ENCODE peak calls at places on chromosomes 5 and 9, in ten cellular contexts. G is anterior cingulate cortex; B is epithelial cell of esophagus; F is MCF 10A; A is effector memory CD8-positive, alpha-beta T cell; U is mesendoderm; K is Kasumi-1; L is T-helper 2 cell; E is right lobe of liver; Z is heart right ventricle. X is an unnamed sample.
A peak's percentile ranks its signal among the peaks of the same experiment; 100 is the strongest.

GRCh38 chr9:128310461-128310860 is 11.8 kb downstream of the TRUB2 start:
- DNase-seq in Z (peak; percentile 53), F (no peak), G (no peak), E (peak; percentile 82), L (no peak), K (no peak), U (no peak), A (no peak), B (no peak), X (no peak)

GRCh38 chr5:134465856-134466240 is 54.2 kb upstream of the CDKN2AIPNL start:
- DNase-seq in B (peak; percentile 86), U (peak; percentile 94), F (peak; percentile 97), K (peak; percentile 64), G (peak; percentile 59), A (peak; percentile 33), E (peak; percentile 93), L (peak; percentile 38), Z (peak; percentile 93), X (peak; percentile 31)

GRCh38 chr5:59357421-59357977 is 536.0 kb downstream of the PDE4D start:
- DNase-seq in F (no peak), Z (peak; percentile 14), G (no peak), L (no peak), B (no peak), E (no peak), K (no peak), A (no peak), U (peak; percentile 93), X (no peak)

GRCh38 chr9:69573666-69574456 is 98.3 kb downstream of the APBA1 start:
- DNase-seq in G (no peak), A (no peak), K (no peak), F (no peak), Z (no peak), E (no peak), B (peak; percentile 70), U (no peak), L (no peak), X (no peak)

GRCh38 chr5:76493190-76493837 is 90.2 kb downstream of the IQGAP2 start:
- DNase-seq in E (no peak), G (no peak), U (no peak), K (no peak), A (no peak), B (no peak), Z (no peak), L (no peak), F (no peak), X (no peak)

GRCh38 chr5:113488645-113489184 is 462 bp upstream of the MCC start:
- DNase-seq in U (no peak), E (no peak), F (peak; percentile 61), A (no peak), K (no peak), B (peak; percentile 57), Z (no peak), G (no peak), L (no peak), X (no peak)

GRCh38 chr5:33834334-33834733 is 57.5 kb downstream of the ADAMTS12 start:
- DNase-seq in K (no peak), L (no peak), F (no peak), Z (no peak), U (peak; percentile 25), E (no peak), A (no peak), B (no peak), G (no peak), X (no peak)

GRCh38 chr5:172903790-172904189 is 55.4 kb upstream of the RPL26L1 start:
- DNase-seq in G (no peak), E (no peak), A (no peak), F (peak; percentile 98), U (no peak), L (no peak), B (peak; percentile 98), Z (no peak), K (no peak), X (no peak)

GRCh38 chr9:100028201-100028784 is 70.5 kb downstream of the ERP44 start:
- DNase-seq in U (peak; percentile 89), K (peak; percentile 81), A (peak; percentile 60), B (peak; percentile 77), G (peak; percentile 65), Z (peak; percentile 50), L (peak; percentile 16), E (peak; percentile 62), F (peak; percentile 77), X (peak; percentile 41)

GRCh38 chr9:89442501-89442978 is 55.4 kb downstream of the SEMA4D start:
- DNase-seq in F (no peak), Z (no peak), K (no peak), G (no peak), L (no peak), U (no peak), A (no peak), E (no peak), B (no peak), X (no peak)

GRCh38 chr9:132840980-132841379 is 37.1 kb downstream of the AK8 start:
- DNase-seq in L (no peak), K (no peak), B (no peak), F (no peak), U (no peak), Z (no peak), G (no peak), A (no peak), E (peak; percentile 24), X (no peak)

GRCh38 chr5:39376293-39376714 is 12.0 kb upstream of the C9 start:
- DNase-seq in E (no peak), F (peak; percentile 76), K (peak; percentile 73), B (peak; percentile 74), U (peak; percentile 84), G (peak; percentile 7), A (peak; percentile 21), Z (no peak), L (no peak), X (no peak)

GRCh38 chr9:120916573-120916972 is 10.0 kb downstream of the TRAF1 start:
- DNase-seq in A (no peak), E (no peak), K (no peak), G (peak; percentile 52), F (peak; percentile 68), U (no peak), Z (peak; percentile 64), B (peak; percentile 55), L (no peak), X (peak; percentile 31)

GRCh38 chr5:40681351-40682311 is 1.9 kb downstream of the PTGER4 start:
- DNase-seq in Z (peak; percentile 27), G (no peak), E (peak; percentile 68), K (peak; percentile 70), F (no peak), L (peak; percentile 30), A (peak; percentile 28), U (peak; percentile 46), B (peak; percentile 51), X (no peak)

GRCh38 chr5:115456056-115456455 is 88.5 kb downstream of the FEM1C start:
- DNase-seq in E (no peak), K (no peak), Z (no peak), G (no peak), U (no peak), F (no peak), B (no peak), A (no peak), L (no peak), X (no peak)

GRCh38 chr9:20513126-20513913 is 109.0 kb downstream of the MLLT3 start:
- DNase-seq in K (no peak), Z (no peak), F (no peak), B (no peak), L (no peak), G (no peak), E (no peak), A (no peak), U (no peak), X (no peak)

GRCh38 chr9:95999390-95999789 is 123.9 kb downstream of the ERCC6L2 start:
- DNase-seq in K (no peak), Z (no peak), B (no peak), F (no peak), A (no peak), L (no peak), E (no peak), U (no peak), G (no peak), X (no peak)

GRCh38 chr9:121233906-121234901 is 32.5 kb upstream of the RAB14 start:
- DNase-seq in E (no peak), A (no peak), Z (no peak), G (no peak), F (peak; percentile 69), U (peak; percentile 49), K (peak; percentile 90), L (no peak), B (peak; percentile 76), X (no peak)

GRCh38 chr9:104921067-104921741 is 6.8 kb downstream of the ABCA1 start:
- DNase-seq in A (no peak), Z (no peak), E (no peak), F (no peak), B (no peak), K (no peak), U (no peak), L (no peak), G (no peak), X (no peak)

GRCh38 chr5:59021837-59022514 is 439.1 kb downstream of the RAB3C start:
- DNase-seq in E (no peak), L (no peak), G (no peak), F (peak; percentile 80), U (no peak), K (no peak), B (peak; percentile 33), A (no peak), Z (peak; percentile 51), X (no peak)

GRCh38 chr5:13003457-13003856 is 941.0 kb downstream of the DNAH5 start:
- DNase-seq in G (no peak), L (no peak), K (no peak), B (no peak), A (no peak), E (no peak), Z (no peak), F (no peak), U (no peak), X (no peak)

GRCh38 chr5:135231289-135231688 is 167.7 kb downstream of the MACROH2A1 start:
- DNase-seq in K (no peak), B (no peak), U (no peak), Z (no peak), A (no peak), E (no peak), G (no peak), F (no peak), L (no peak), X (no peak)

GRCh38 chr5:113053614-113054013 is 77.0 kb downstream of the DCP2 start:
- DNase-seq in G (no peak), K (no peak), B (no peak), L (no peak), U (no peak), A (no peak), Z (no peak), F (no peak), E (no peak), X (no peak)

GRCh38 chr5:41009228-41009627 is 61.9 kb downstream of the MROH2B start:
- DNase-seq in A (no peak), L (no peak), G (no peak), Z (no peak), F (peak; percentile 78), B (peak; percentile 84), K (no peak), E (no peak), U (peak; percentile 11), X (no peak)

GRCh38 chr5:164051745-164052144 is 546.3 kb downstream of the MAT2B start:
- DNase-seq in Z (no peak), B (peak; percentile 2), G (no peak), F (no peak), E (no peak), K (no peak), A (no peak), L (no peak), U (no peak), X (no peak)

GRCh38 chr9:14989811-14990210 is 79.6 kb upstream of the FREM1 start:
- DNase-seq in K (no peak), Z (no peak), B (no peak), F (peak; percentile 8), U (no peak), E (no peak), L (no peak), G (no peak), A (no peak), X (no peak)

GRCh38 chr9:116340270-116340669 is 186.7 kb downstream of the PAPPA start:
- DNase-seq in B (no peak), U (no peak), E (no peak), F (no peak), A (no peak), L (no peak), Z (no peak), G (no peak), K (no peak), X (no peak)

GRCh38 chr9:29150606-29151005 is 1577.3 kb upstream of the C9orf72 start:
- DNase-seq in A (no peak), L (no peak), Z (no peak), G (no peak), B (peak; percentile 33), K (no peak), E (no peak), F (peak; percentile 30), U (no peak), X (no peak)

X was measured in caudate nucleus.